ENCODE peak calls at places on chromosome 16, in five cellular contexts. Y is colonic mucosa, F is foreskin fibroblast, T is fibroblast of villous mesenchyme, Q is heart right ventricle. H is an unnamed sample.

GRCh38 chr16:27642753-27643152 is 92.8 kb downstream of the KATNIP start:
- DNase-seq in Y (no peak), F (no peak), T (peak), Q (no peak), H (no peak)

GRCh38 chr16:4795181-4795827 is at the start of gene SMIM22:
- DNase-seq in Y (peak), F (no peak), T (no peak), Q (no peak), H (no peak)

GRCh38 chr16:85334718-85335583 is 222.7 kb upstream of the CIBAR2 start:
- DNase-seq in Y (peak), F (no peak), T (peak), Q (no peak), H (no peak)

GRCh38 chr16:14264560-14264959 is 193.4 kb downstream of the MRTFB start:
- DNase-seq in Y (no peak), F (no peak), T (no peak), Q (no peak), H (no peak)

GRCh38 chr16:12539185-12539929 is 264.3 kb downstream of the CPPED1 start:
- DNase-seq in Y (peak), F (peak), T (peak), Q (no peak), H (no peak)

GRCh38 chr16:57534881-57535658 is 1.3 kb downstream of the CCDC102A start:
- DNase-seq in Y (peak), F (no peak), T (no peak), Q (no peak), H (peak)

GRCh38 chr16:31414706-31415105 is 13.5 kb downstream of the COX6A2 start:
- DNase-seq in Y (no peak), F (no peak), T (no peak), Q (no peak), H (no peak)

GRCh38 chr16:17076121-17076757 is 394.5 kb downstream of the XYLT1 start:
- DNase-seq in Y (no peak), F (no peak), T (no peak), Q (no peak), H (no peak)

GRCh38 chr16:50947826-50948225 is 203.2 kb downstream of the SALL1 start:
- DNase-seq in Y (no peak), F (no peak), T (no peak), Q (no peak), H (peak)

GRCh38 chr16:52537463-52537862 is 9.5 kb downstream of the TOX3 start:
- DNase-seq in Y (no peak), F (no peak), T (no peak), Q (no peak), H (no peak)

GRCh38 chr16:85327731-85328664 is 215.7 kb upstream of the CIBAR2 start:
- DNase-seq in Y (no peak), F (no peak), T (no peak), Q (no peak), H (no peak)

GRCh38 chr16:57803413-57803990 is 1.2 kb upstream of the KIFC3 start:
- DNase-seq in Y (no peak), F (no peak), T (peak), Q (peak), H (no peak)

GRCh38 chr16:85264752-85265151 is 152.5 kb upstream of the CIBAR2 start:
- DNase-seq in Y (no peak), F (no peak), T (no peak), Q (no peak), H (no peak)

GRCh38 chr16:86827521-86827920 is 249.2 kb downstream of the FOXL1 start:
- DNase-seq in Y (no peak), F (no peak), T (no peak), Q (no peak), H (no peak)

GRCh38 chr16:84888450-84888849 is 68.7 kb downstream of the CRISPLD2 start:
- DNase-seq in Y (no peak), F (no peak), T (no peak), Q (no peak), H (no peak)

GRCh38 chr16:87392823-87393679 is 915 bp downstream of the MAP1LC3B start:
- DNase-seq in Y (peak), F (peak), T (peak), Q (peak), H (peak)

GRCh38 chr16:23362460-23363317 is 60.6 kb downstream of the SCNN1B start:
- DNase-seq in Y (peak), F (no peak), T (no peak), Q (peak), H (peak)

GRCh38 chr16:27311449-27311831 is 2.3 kb upstream of the IL4R start:
- DNase-seq in Y (no peak), F (no peak), T (peak), Q (no peak), H (no peak)

GRCh38 chr16:14095883-14096551 is 24.9 kb downstream of the MRTFB start:
- DNase-seq in Y (no peak), F (no peak), T (no peak), Q (no peak), H (no peak)

GRCh38 chr16:72198021-72198420 is 26.1 kb upstream of the PMFBP1 start:
- DNase-seq in Y (no peak), F (peak), T (peak), Q (no peak), H (peak)

GRCh38 chr16:12574721-12575120 is 229.0 kb downstream of the CPPED1 start:
- DNase-seq in Y (no peak), F (no peak), T (no peak), Q (no peak), H (peak)

GRCh38 chr16:85626191-85626951 is 13.2 kb downstream of the GSE1 start:
- DNase-seq in Y (no peak), F (no peak), T (no peak), Q (no peak), H (no peak)

GRCh38 chr16:24850289-24850931 is 4.6 kb downstream of the SLC5A11 start:
- DNase-seq in Y (no peak), F (peak), T (peak), Q (no peak), H (peak)

GRCh38 chr16:64416232-64417010 is 705.4 kb downstream of the CDH11 start:
- DNase-seq in Y (no peak), F (no peak), T (peak), Q (no peak), H (no peak)

GRCh38 chr16:61987474-61988012 is 48.7 kb downstream of the CDH8 start:
- DNase-seq in Y (no peak), F (no peak), T (no peak), Q (no peak), H (no peak)

GRCh38 chr16:57023541-57024249 is 34.3 kb downstream of the NLRC5 start:
- DNase-seq in Y (no peak), F (no peak), T (no peak), Q (no peak), H (no peak)

GRCh38 chr16:46573008-46573833 is 48.0 kb downstream of the SHCBP1 start:
- DNase-seq in Y (no peak), F (peak), T (peak), Q (no peak), H (no peak)

GRCh38 chr16:23333034-23333579 is 31.0 kb downstream of the SCNN1B start:
- DNase-seq in Y (no peak), F (no peak), T (no peak), Q (no peak), H (no peak)

GRCh38 chr16:17676171-17676570 is 205.4 kb upstream of the XYLT1 start:
- DNase-seq in Y (no peak), F (no peak), T (no peak), Q (no peak), H (no peak)

GRCh38 chr16:1726661-1727502 is 20.9 kb downstream of the MAPK8IP3 start:
- DNase-seq in Y (no peak), F (no peak), T (no peak), Q (no peak), H (no peak)

GRCh38 chr16:1752853-1753252 is 18.5 kb downstream of the NME3 start:
- DNase-seq in Y (no peak), F (no peak), T (no peak), Q (no peak), H (no peak)

GRCh38 chr16:3952342-3953131 is 72.0 kb upstream of the CREBBP start:
- DNase-seq in Y (peak), F (no peak), T (peak), Q (peak), H (peak)

GRCh38 chr16:52696126-52696525 is 149.2 kb upstream of the TOX3 start:
- DNase-seq in Y (no peak), F (no peak), T (no peak), Q (no peak), H (no peak)

GRCh38 chr16:82197540-82198240 is 27.7 kb upstream of the MPHOSPH6 start:
- DNase-seq in Y (no peak), F (no peak), T (no peak), Q (no peak), H (no peak)

GRCh38 chr16:79402356-79402755 is 198.2 kb downstream of the MAF start:
- DNase-seq in Y (peak), F (no peak), T (no peak), Q (no peak), H (no peak)

GRCh38 chr16:15399317-15399716 is 3.8 kb downstream of the MPV17L start:
- DNase-seq in Y (no peak), F (no peak), T (no peak), Q (no peak), H (peak)

GRCh38 chr16:4140652-4141051 is 24.4 kb upstream of the ADCY9 start:
- DNase-seq in Y (no peak), F (peak), T (peak), Q (no peak), H (no peak)

GRCh38 chr16:87140211-87141200 is 176.7 kb downstream of the C16orf95 start:
- DNase-seq in Y (no peak), F (no peak), T (no peak), Q (no peak), H (no peak)

GRCh38 chr16:85495259-85495658 is 117.9 kb upstream of the GSE1 start:
- DNase-seq in Y (no peak), F (no peak), T (no peak), Q (no peak), H (no peak)

DNA sequence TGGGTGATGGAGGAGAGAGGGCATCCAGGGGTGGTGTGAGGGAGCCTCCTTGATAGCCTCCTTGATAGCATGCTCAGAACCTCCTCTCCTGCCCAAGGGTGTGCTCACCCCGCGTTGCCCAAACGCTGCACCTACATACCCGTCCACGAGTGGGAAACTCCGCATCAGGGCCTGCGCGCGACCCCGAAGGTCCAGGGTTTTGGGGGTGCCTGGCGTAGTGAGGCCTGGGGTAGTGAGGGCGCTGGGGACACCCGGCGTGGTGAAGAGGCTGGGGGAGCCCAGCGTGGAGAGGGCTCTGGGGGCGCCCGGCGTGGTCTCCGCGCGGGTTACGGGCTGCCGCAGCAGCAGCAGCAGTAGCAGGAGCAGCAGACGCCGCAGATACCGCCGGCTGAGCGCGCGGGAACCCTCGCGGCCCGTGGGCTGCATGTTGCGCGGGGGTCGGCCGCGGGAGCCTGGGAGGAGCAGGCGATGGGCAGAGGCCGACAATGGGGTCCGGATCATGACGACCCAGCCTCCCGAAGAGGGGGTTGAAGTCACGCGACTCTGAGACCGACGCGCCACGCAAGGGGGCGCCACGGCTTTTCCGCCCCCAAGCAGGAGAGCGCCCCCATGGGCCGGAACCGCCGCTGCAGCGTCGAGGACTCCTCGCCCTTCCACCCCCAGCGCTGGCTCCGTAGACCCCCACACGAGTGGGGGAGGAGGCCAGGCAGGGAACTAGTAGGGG is at the start of gene DPEP3:
- DNase-seq in Y (no peak), F (no peak), T (no peak), Q (no peak), H (no peak)
- H3K4me3 ChIP-seq in Y (no peak), F (no peak), T (no peak), Q (no peak), H (no peak)

GRCh38 chr16:49489686-49490320 is 116.2 kb downstream of the C16orf78 start:
- DNase-seq in Y (no peak), F (no peak), T (no peak), Q (no peak), H (no peak)
- TF ChIP-seq CTCF in Y (no peak), F (no peak), T (no peak), Q (no peak), H (no peak)

GRCh38 chr16:88940196-88941050 is 36.6 kb downstream of the CBFA2T3 start:
- DNase-seq in Y (no peak), F (no peak), T (no peak), Q (peak), H (no peak)
- H3K4me3 ChIP-seq in Y (peak), F (no peak), T (no peak), Q (peak), H (peak)

GRCh38 chr16:29899516-29900101 is at the start of gene SEZ6L2:
- DNase-seq in Y (peak), F (peak), T (peak), Q (peak), H (no peak)
- TF ChIP-seq CTCF in Y (peak), F (peak), T (peak), Q (no peak), H (no peak)

GRCh38 chr16:20673882-20674683 is 23.4 kb downstream of the ACSM1 start:
- DNase-seq in Y (no peak), F (no peak), T (no peak), Q (no peak), H (no peak)
- H3K4me3 ChIP-seq in Y (no peak), F (no peak), T (no peak), Q (peak), H (no peak)

GRCh38 chr16:19911204-19911603 is 26.6 kb upstream of the GPRC5B start:
- DNase-seq in Y (no peak), F (no peak), T (no peak), Q (no peak), H (no peak)
- TF ChIP-seq CTCF in Y (no peak), F (no peak), T (no peak), Q (no peak), H (no peak)

DNA sequence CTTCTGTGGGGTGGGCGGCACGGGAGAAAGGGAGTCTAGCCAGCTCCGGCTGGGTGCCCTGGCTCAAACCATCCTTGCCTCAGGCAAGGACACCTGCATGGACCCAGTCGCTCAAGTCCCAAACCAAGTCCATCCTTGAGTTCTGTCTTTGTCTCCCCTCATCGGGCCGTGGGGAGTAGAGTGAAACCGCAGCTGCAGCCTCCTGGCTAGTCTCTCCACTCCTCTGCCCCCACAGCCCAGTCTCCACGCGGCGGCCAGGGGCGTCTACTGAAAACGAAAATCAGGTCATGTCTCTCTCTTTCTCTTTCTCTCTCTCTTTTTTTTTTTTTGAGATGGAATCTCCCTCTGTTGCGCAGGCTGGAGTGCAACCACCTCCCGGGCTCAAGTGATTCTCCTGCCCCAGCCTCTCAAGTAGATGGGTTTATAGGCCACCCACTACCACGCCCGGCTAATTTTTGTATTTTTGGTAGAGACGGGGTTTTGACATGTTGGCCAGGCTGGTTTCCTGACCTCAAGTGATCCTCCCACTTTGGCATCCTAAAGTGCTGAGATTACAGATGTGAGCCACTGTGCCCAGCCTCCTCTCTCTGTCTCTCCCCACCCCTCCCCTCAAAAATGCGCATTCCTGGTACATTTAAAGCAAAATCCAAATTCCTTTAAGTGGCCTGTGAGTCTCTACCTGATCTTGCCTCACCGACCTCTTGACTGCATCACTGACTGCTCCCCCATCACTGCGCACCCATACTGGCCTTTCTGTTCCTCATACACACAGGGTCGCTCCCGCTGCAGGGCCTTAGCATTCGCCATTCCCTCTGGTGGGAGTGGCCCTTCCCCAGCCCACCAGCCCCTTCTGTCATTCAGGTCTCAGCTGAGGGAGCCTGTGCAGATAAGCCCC is 17.7 kb upstream of the RMI2 start:
- DNase-seq in Y (no peak), F (no peak), T (peak), Q (no peak), H (no peak)
- H3K4me3 ChIP-seq in Y (no peak), F (no peak), T (no peak), Q (no peak), H (no peak)

GRCh38 chr16:2770057-2770780 is 6.9 kb downstream of the ELOB start:
- DNase-seq in Y (no peak), F (no peak), T (no peak), Q (no peak), H (no peak)
- TF ChIP-seq CTCF in Y (no peak), F (no peak), T (peak), Q (no peak), H (no peak)

DNA sequence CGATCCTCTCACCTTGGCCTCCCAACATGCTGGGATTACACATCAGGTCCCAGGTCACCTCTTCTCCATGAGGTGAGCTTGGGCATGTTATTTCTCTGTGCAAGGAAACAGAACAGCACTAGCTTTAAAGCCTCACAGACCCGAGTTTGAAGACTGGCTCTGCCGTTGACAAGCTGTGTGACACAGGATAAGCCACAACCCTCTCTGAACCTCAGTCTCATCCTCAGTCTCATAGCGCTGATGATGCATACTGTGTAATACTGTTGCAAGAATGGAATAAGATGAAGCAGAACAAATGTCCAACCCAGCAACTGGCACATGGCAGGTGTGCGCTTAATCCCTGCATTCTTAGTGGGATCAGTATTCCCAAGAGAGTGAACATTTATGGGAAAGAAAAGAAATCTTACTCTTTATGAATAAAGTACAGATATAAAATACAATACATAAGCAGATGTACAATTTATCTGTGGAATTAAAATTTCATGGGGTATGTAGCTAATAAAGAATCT is 43.5 kb downstream of the ABAT start:
- DNase-seq in Y (no peak), F (no peak), T (no peak), Q (no peak), H (no peak)
- H3K4me3 ChIP-seq in Y (no peak), F (no peak), T (no peak), Q (no peak), H (no peak)

GRCh38 chr16:65548470-65548869 is 426.6 kb upstream of the CDH11 start:
- DNase-seq in Y (no peak), F (no peak), T (no peak), Q (no peak), H (no peak)
- TF ChIP-seq CTCF in Y (no peak), F (peak), T (peak), Q (no peak), H (no peak)